ENCODE peak calls at places on chromosomes 6 and 20, in ten cellular contexts. F is stimulated activated CD4-positive, alpha-beta T cell treated with anti-CD3 and anti-CD28 coated beads, Interleukin-15, amount 100 ng/mL, for 1 hour; K is left colon; G is neural progenitor cell; L is heart left ventricle; C is iris pigment epithelial cell; M is upper lobe of right lung; D is ACHN; S is uterus; V is HCEC 1CT. B is an unnamed sample.

GRCh38 chr6:42864602-42865001 is 14.8 kb upstream of the RPL7L1 start:
- DNase-seq in F (no peak), K (no peak), G (no peak), L (no peak), C (no peak), M (no peak), D (no peak), S (no peak), V (no peak), B (no peak)

GRCh38 chr20:46767127-46767761 is 57.8 kb downstream of the SLC2A10 start:
- DNase-seq in F (no peak), K (peak), G (peak), L (no peak), C (peak), M (no peak), D (peak), S (no peak), V (peak), B (peak)

GRCh38 chr20:59583428-59584277 is 20.7 kb upstream of the PHACTR3 start:
- DNase-seq in F (no peak), K (peak), G (no peak), L (peak), C (no peak), M (peak), D (no peak), S (no peak), V (no peak), B (no peak)

GRCh38 chr6:155121699-155122098 is 126.6 kb downstream of the TIAM2 start:
- DNase-seq in F (no peak), K (no peak), G (peak), L (no peak), C (no peak), M (no peak), D (no peak), S (no peak), V (no peak), B (peak)

GRCh38 chr6:46688117-46688965 is 656 bp downstream of the TDRD6 start:
- DNase-seq in F (no peak), K (no peak), G (no peak), L (no peak), C (no peak), M (peak), D (no peak), S (no peak), V (no peak), B (no peak)

GRCh38 chr20:34575271-34575670 is 16.8 kb downstream of the MAP1LC3A start:
- DNase-seq in F (no peak), K (no peak), G (no peak), L (no peak), C (no peak), M (no peak), D (no peak), S (no peak), V (no peak), B (no peak)

GRCh38 chr6:158285321-158285960 is 26.8 kb upstream of the TULP4 start:
- DNase-seq in F (no peak), K (no peak), G (peak), L (no peak), C (no peak), M (no peak), D (no peak), S (no peak), V (no peak), B (no peak)

GRCh38 chr20:17835240-17835940 is 133.2 kb downstream of the SNX5 start:
- DNase-seq in F (no peak), K (no peak), G (no peak), L (no peak), C (peak), M (no peak), D (peak), S (peak), V (peak), B (peak)

GRCh38 chr20:44703183-44703925 is 11.8 kb upstream of the CCN5 start:
- DNase-seq in F (no peak), K (no peak), G (no peak), L (no peak), C (no peak), M (no peak), D (no peak), S (no peak), V (no peak), B (no peak)

GRCh38 chr20:58056021-58056591 is 172.3 kb downstream of the ANKRD60 start:
- DNase-seq in F (no peak), K (no peak), G (no peak), L (no peak), C (no peak), M (no peak), D (no peak), S (no peak), V (no peak), B (no peak)

GRCh38 chr6:33429745-33430042 is 9.8 kb downstream of the SYNGAP1 start:
- DNase-seq in F (no peak), K (no peak), G (no peak), L (no peak), C (no peak), M (no peak), D (no peak), S (no peak), V (no peak), B (no peak)

GRCh38 chr6:168101201-168102092 is 22.4 kb upstream of the FRMD1 start:
- DNase-seq in F (no peak), K (peak), G (no peak), L (no peak), C (no peak), M (peak), D (no peak), S (no peak), V (no peak), B (no peak)

GRCh38 chr6:142537612-142538478 is 236.0 kb downstream of the ADGRG6 start:
- DNase-seq in F (no peak), K (no peak), G (no peak), L (no peak), C (peak), M (no peak), D (peak), S (no peak), V (peak), B (peak)

GRCh38 chr20:63473555-63474449 is 1.3 kb upstream of the KCNQ2 start:
- DNase-seq in F (no peak), K (no peak), G (no peak), L (no peak), C (no peak), M (no peak), D (no peak), S (no peak), V (no peak), B (no peak)

GRCh38 chr20:50408526-50409364 is 101.4 kb upstream of the PTPN1 start:
- DNase-seq in F (no peak), K (no peak), G (no peak), L (no peak), C (no peak), M (no peak), D (no peak), S (no peak), V (no peak), B (no peak)

GRCh38 chr6:150667977-150668716 is 68.5 kb downstream of the PLEKHG1 start:
- DNase-seq in F (no peak), K (peak), G (peak), L (peak), C (peak), M (peak), D (peak), S (peak), V (no peak), B (peak)

GRCh38 chr6:163409712-163410111 is 4.8 kb upstream of the QKI start:
- DNase-seq in F (no peak), K (no peak), G (no peak), L (no peak), C (no peak), M (no peak), D (no peak), S (no peak), V (no peak), B (no peak)

GRCh38 chr6:30227242-30227722 is 14.1 kb upstream of the TRIM26 start:
- DNase-seq in F (no peak), K (no peak), G (no peak), L (no peak), C (no peak), M (no peak), D (no peak), S (no peak), V (no peak), B (no peak)

GRCh38 chr6:93677297-93677965 is 258.1 kb upstream of the EPHA7 start:
- DNase-seq in F (no peak), K (no peak), G (no peak), L (no peak), C (peak), M (no peak), D (peak), S (no peak), V (no peak), B (no peak)

GRCh38 chr6:16284472-16284871 is 46.1 kb downstream of the GMPR start:
- DNase-seq in F (no peak), K (no peak), G (no peak), L (no peak), C (no peak), M (no peak), D (no peak), S (no peak), V (no peak), B (no peak)

GRCh38 chr6:69917834-69918233 is 51.5 kb downstream of the COL19A1 start:
- DNase-seq in F (no peak), K (no peak), G (no peak), L (no peak), C (peak), M (no peak), D (peak), S (no peak), V (peak), B (peak)

GRCh38 chr6:133286765-133287164 is 45.6 kb downstream of the EYA4 start:
- DNase-seq in F (no peak), K (no peak), G (peak), L (no peak), C (peak), M (no peak), D (peak), S (no peak), V (peak), B (peak)

GRCh38 chr6:5671604-5672559 is 334.8 kb downstream of the NRN1 start:
- DNase-seq in F (no peak), K (no peak), G (no peak), L (no peak), C (peak), M (no peak), D (no peak), S (no peak), V (no peak), B (no peak)

GRCh38 chr6:2666906-2667575 is 83.7 kb downstream of the MYLK4 start:
- DNase-seq in F (no peak), K (no peak), G (no peak), L (no peak), C (no peak), M (no peak), D (no peak), S (no peak), V (no peak), B (no peak)

GRCh38 chr20:48831702-48832422 is 4.1 kb upstream of the PREX1 start:
- DNase-seq in F (no peak), K (no peak), G (peak), L (peak), C (peak), M (no peak), D (peak), S (peak), V (peak), B (peak)

GRCh38 chr20:53162251-53162835 is 190.2 kb downstream of the TSHZ2 start:
- DNase-seq in F (no peak), K (no peak), G (peak), L (peak), C (peak), M (no peak), D (peak), S (peak), V (no peak), B (peak)

GRCh38 chr20:39259010-39259803 is 297.1 kb downstream of the DHX35 start:
- DNase-seq in F (no peak), K (no peak), G (no peak), L (no peak), C (no peak), M (no peak), D (no peak), S (peak), V (no peak), B (no peak)

GRCh38 chr6:11163932-11164331 is 52.4 kb upstream of the ERVFRD-1 start:
- DNase-seq in F (no peak), K (no peak), G (no peak), L (no peak), C (no peak), M (no peak), D (no peak), S (no peak), V (no peak), B (no peak)

GRCh38 chr6:20826378-20826777 is 292.1 kb downstream of the CDKAL1 start:
- DNase-seq in F (no peak), K (no peak), G (no peak), L (no peak), C (peak), M (no peak), D (no peak), S (no peak), V (peak), B (peak)

GRCh38 chr6:31752739-31753319 is 9.6 kb upstream of the SAPCD1 start:
- DNase-seq in F (no peak), K (no peak), G (no peak), L (no peak), C (peak), M (no peak), D (peak), S (no peak), V (peak), B (peak)

GRCh38 chr20:50346372-50347347 is 156.0 kb downstream of the CEBPB start:
- DNase-seq in F (no peak), K (peak), G (no peak), L (peak), C (peak), M (peak), D (peak), S (peak), V (peak), B (peak)

GRCh38 chr20:57567471-57568079 is 6.7 kb downstream of the PCK1 start:
- DNase-seq in F (no peak), K (no peak), G (no peak), L (no peak), C (no peak), M (no peak), D (no peak), S (no peak), V (no peak), B (no peak)

GRCh38 chr6:18414102-18414501 is 27.0 kb downstream of the RNF144B start:
- DNase-seq in F (no peak), K (no peak), G (no peak), L (no peak), C (no peak), M (no peak), D (no peak), S (no peak), V (no peak), B (no peak)

GRCh38 chr20:53606364-53606985 is 12.8 kb upstream of the ZNF217 start:
- DNase-seq in F (no peak), K (peak), G (no peak), L (no peak), C (peak), M (peak), D (peak), S (no peak), V (peak), B (peak)

GRCh38 chr6:149854532-149854931 is 9.6 kb downstream of the LRP11 start:
- DNase-seq in F (no peak), K (no peak), G (no peak), L (no peak), C (no peak), M (peak), D (peak), S (no peak), V (no peak), B (peak)

GRCh38 chr6:2237001-2237400 is 8.4 kb downstream of the GMDS start:
- DNase-seq in F (no peak), K (no peak), G (no peak), L (no peak), C (peak), M (no peak), D (no peak), S (no peak), V (peak), B (peak)

GRCh38 chr20:4300921-4301320 is 285.6 kb upstream of the RNF24 start:
- DNase-seq in F (no peak), K (no peak), G (no peak), L (no peak), C (no peak), M (no peak), D (no peak), S (no peak), V (no peak), B (no peak)

GRCh38 chr20:14589383-14589782 is 252.0 kb upstream of the FLRT3 start:
- DNase-seq in F (no peak), K (no peak), G (no peak), L (no peak), C (no peak), M (no peak), D (no peak), S (no peak), V (no peak), B (no peak)

GRCh38 chr6:47932575-47932974 is 150.7 kb downstream of the OPN5 start:
- DNase-seq in F (no peak), K (no peak), G (no peak), L (no peak), C (no peak), M (no peak), D (no peak), S (no peak), V (no peak), B (no peak)